ENCODE peak calls at places on chromosomes 7 and 10, in five cellular contexts. H, T, D, K and Q are unnamed samples.

GRCh38 chr10:79084972-79085597 is 16.3 kb downstream of the ZMIZ1 start:
- DNase-seq in H (no peak), T (no peak), D (no peak), K (no peak), Q (no peak)

GRCh38 chr10:79130255-79130654 is 61.5 kb downstream of the ZMIZ1 start:
- DNase-seq in H (no peak), T (no peak), D (no peak), K (no peak), Q (no peak)

GRCh38 chr10:88270871-88271713 is 312.0 kb downstream of the RNLS start:
- DNase-seq in H (no peak), T (no peak), D (no peak), K (no peak), Q (no peak)

GRCh38 chr10:73876566-73876965 is 2.2 kb upstream of the CAMK2G start:
- DNase-seq in H (no peak), T (no peak), D (no peak), K (no peak), Q (no peak)

GRCh38 chr10:390449-391100 is 255.3 kb downstream of the ZMYND11 start:
- DNase-seq in H (no peak), T (no peak), D (no peak), K (no peak), Q (no peak)

GRCh38 chr7:2220954-2221353 is 11.8 kb downstream of the MAD1L1 start:
- DNase-seq in H (no peak), T (no peak), D (no peak), K (no peak), Q (no peak)

GRCh38 chr10:15181576-15182156 is 13.2 kb upstream of the NMT2 start:
- DNase-seq in H (no peak), T (no peak), D (no peak), K (no peak), Q (no peak)

GRCh38 chr7:145729701-145730100 is 386.9 kb upstream of the CNTNAP2 start:
- DNase-seq in H (no peak), T (no peak), D (no peak), K (no peak), Q (no peak)

GRCh38 chr7:7177044-7177517 is 5.3 kb upstream of the C1GALT1 start:
- DNase-seq in H (no peak), T (no peak), D (no peak), K (no peak), Q (peak; percentile 70)

GRCh38 chr10:32035038-32035437 is 21.2 kb downstream of the KIF5B start:
- DNase-seq in H (no peak), T (no peak), D (no peak), K (no peak), Q (no peak)
- H3K36me3 ChIP-seq in H (peaks cover 97% of the 10 kb centered on the region), T (peaks cover 92% of the 10 kb centered on the region), D (peaks cover 76% of the 10 kb centered on the region), K (peaks cover 97% of the 10 kb centered on the region), Q (peaks cover 7% of the 10 kb centered on the region)

GRCh38 chr7:94655884-94656657 is at the start of gene SGCE:
- DNase-seq in H (peak; percentile 72), T (peak; percentile 78), D (peak; percentile 64), K (peak; percentile 85), Q (peak; percentile 94)
- TF ChIP-seq CTCF in H (peak; percentile 51), T (peak; percentile 72), D (peak; percentile 59), K (peak; percentile 57), Q (peak; percentile 65)

GRCh38 chr7:132932321-132933075 is 149.4 kb downstream of the CHCHD3 start:
- DNase-seq in H (no peak), T (no peak), D (no peak), K (no peak), Q (no peak)
- H3K27me3 ChIP-seq in H (no peaks in the 10 kb centered on the region), T (no peaks in the 10 kb centered on the region), D (no peaks in the 10 kb centered on the region), K (no peaks in the 10 kb centered on the region), Q (no peaks in the 10 kb centered on the region)

DNA sequence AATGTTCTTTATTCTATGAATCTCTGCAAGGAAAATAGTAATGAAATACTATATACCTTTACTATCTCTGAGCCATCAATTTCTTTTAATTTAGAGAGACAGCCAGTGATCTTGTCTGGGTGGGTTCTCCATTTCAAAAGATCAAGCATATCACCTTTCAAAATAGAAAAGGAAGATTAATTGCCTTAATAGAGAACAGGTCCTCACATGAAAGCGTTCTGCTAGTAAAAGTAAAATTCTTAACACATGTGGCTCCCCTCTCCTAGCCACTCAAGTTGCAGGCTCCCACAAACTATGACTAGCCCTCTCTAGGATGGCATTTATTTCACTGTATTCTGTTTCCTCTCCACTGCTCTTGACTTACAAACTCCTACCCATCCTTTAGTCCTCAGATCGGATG is 310.1 kb upstream of the IMMP2L start:
- DNase-seq in H (no peak), T (no peak), D (no peak), K (no peak), Q (no peak)
- H3K36me3 ChIP-seq in H (peaks cover 51% of the 10 kb centered on the region), T (no peaks in the 10 kb centered on the region), D (no peaks in the 10 kb centered on the region), K (peaks cover 44% of the 10 kb centered on the region), Q (no peaks in the 10 kb centered on the region)